ENCODE peak calls at places on chromosomes 4 and X, in five cellular contexts. M, E, O, P and L are unnamed samples.

GRCh38 chrX:1658083-1658463 is 43.2 kb downstream of the ASMT start:
- DNase-seq in P (no peak), M (no peak), E (no peak), O (no peak), L (no peak)

GRCh38 chrX:136586386-136586785 is 54.4 kb downstream of the VGLL1 start:
- DNase-seq in P (peak), O (peak), M (no peak), E (no peak), L (no peak)

GRCh38 chr4:78938474-78938867 is 767 bp downstream of the PAQR3 start:
- DNase-seq in M (no peak), P (no peak), O (no peak), E (no peak), L (no peak)

GRCh38 chr4:161186750-161187149 is 977.0 kb downstream of the FSTL5 start:
- DNase-seq in E (no peak), M (no peak), O (no peak), P (no peak), L (no peak)

GRCh38 chr4:147674496-147674895 is 9.5 kb downstream of the PRMT9 start:
- DNase-seq in E (no peak), O (no peak), M (no peak), P (no peak), L (no peak)

GRCh38 chr4:36197501-36197900 is 46.8 kb downstream of the ARAP2 start:
- DNase-seq in O (no peak), E (no peak), M (peak), P (no peak), L (no peak)

GRCh38 chrX:18041656-18042055 is 179.0 kb downstream of the BEND2 start:
- DNase-seq in O (no peak), P (no peak), M (no peak), E (no peak), L (no peak)

GRCh38 chrX:112731793-112732192 is 52.1 kb upstream of the LHFPL1 start:
- DNase-seq in E (no peak), M (no peak), O (peak), P (no peak), L (no peak)

GRCh38 chr4:8911311-8912088 is 39.9 kb upstream of the HMX1 start:
- DNase-seq in O (no peak), M (peak), E (no peak), P (no peak), L (no peak)

GRCh38 chr4:103012085-103012484 is 7.4 kb downstream of the SLC9B1 start:
- DNase-seq in M (no peak), O (peak), P (peak), E (peak), L (no peak)

GRCh38 chrX:56947695-56948094 is 47.6 kb downstream of the SPIN3 start:
- DNase-seq in P (peak), M (no peak), E (no peak), O (no peak), L (no peak)

GRCh38 chr4:68498413-68499007 is 51.2 kb downstream of the TMPRSS11E start:
- DNase-seq in E (peak), O (peak), M (no peak), P (peak), L (peak)

GRCh38 chrX:10482262-10482661 is 138.1 kb downstream of the MID1 start:
- DNase-seq in P (no peak), M (no peak), O (no peak), E (no peak), L (no peak)

GRCh38 chrX:52363247-52363883 is 5.5 kb upstream of the XAGE2 start:
- DNase-seq in O (no peak), M (no peak), P (no peak), E (no peak), L (no peak)

GRCh38 chr4:188658958-188659522 is 519.8 kb downstream of the TRIML1 start:
- DNase-seq in M (no peak), E (no peak), O (no peak), P (no peak), L (no peak)

GRCh38 chr4:121726642-121727268 is 30.0 kb upstream of the ANXA5 start:
- DNase-seq in O (peak), M (no peak), E (no peak), P (peak), L (no peak)

GRCh38 chrX:617401-617800 is 13.2 kb upstream of the SHOX start:
- DNase-seq in M (no peak), E (no peak), P (no peak), O (no peak), L (no peak)

GRCh38 chr4:13484749-13485345 is 707 bp upstream of the RAB28 start:
- DNase-seq in O (peak), M (no peak), P (peak), E (no peak), L (no peak)
- TF ChIP-seq CTCF in O (no peak), M (no peak), P (no peak), E (no peak), L (no peak)

DNA sequence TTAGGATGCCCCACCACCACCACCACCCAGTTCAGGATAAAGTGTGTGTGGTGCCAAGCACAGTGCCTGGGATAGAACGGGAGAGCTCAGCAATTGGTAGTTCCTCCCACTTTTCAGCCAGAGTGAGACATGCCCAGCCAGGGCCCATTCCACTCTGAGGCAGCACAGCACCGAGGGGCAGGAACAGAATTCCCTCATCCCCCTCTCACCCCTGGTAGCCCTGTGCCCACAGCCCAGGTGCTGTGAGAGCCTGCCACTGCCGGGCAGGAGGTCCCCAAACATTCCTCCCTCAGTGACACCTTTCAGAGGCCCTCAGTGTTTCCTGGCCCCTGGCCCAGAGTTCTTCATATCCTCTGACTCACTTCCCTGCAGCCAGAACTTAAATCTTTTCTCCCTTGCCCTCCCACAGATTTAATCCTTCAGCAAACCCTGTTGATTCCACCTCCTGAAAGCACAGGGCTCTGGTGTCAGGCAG is 8.1 kb downstream of the RIPPLY1 start:
- DNase-seq in M (peak), E (no peak), P (peak), O (peak), L (no peak)
- H3K4me3 ChIP-seq in M (no peak), E (no peak), P (no peak), O (no peak), L (no peak)

DNA sequence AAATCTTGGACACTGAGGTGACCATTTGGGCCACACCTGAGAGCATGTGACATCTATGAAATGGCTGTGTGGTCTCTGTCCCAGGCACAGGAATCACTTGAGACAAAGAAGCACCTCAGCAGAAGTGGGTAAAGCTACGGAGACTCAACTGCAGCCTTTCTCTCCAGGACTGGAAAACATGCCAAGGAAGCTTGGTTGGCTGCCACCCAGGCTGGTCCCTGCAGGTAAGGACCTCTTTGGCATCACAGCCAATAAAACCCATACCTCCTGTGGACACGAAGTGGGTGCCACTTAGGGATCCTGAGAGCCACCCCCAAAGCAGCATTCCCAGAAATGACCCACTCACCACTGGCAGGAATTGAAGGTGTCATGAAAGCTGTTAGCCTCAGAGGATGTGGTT is 74.6 kb downstream of the LEF1 start:
- DNase-seq in P (no peak), O (no peak), M (no peak), E (no peak), L (no peak)
- TF ChIP-seq CTCF in P (no peak), O (no peak), M (no peak), E (no peak), L (no peak)

DNA sequence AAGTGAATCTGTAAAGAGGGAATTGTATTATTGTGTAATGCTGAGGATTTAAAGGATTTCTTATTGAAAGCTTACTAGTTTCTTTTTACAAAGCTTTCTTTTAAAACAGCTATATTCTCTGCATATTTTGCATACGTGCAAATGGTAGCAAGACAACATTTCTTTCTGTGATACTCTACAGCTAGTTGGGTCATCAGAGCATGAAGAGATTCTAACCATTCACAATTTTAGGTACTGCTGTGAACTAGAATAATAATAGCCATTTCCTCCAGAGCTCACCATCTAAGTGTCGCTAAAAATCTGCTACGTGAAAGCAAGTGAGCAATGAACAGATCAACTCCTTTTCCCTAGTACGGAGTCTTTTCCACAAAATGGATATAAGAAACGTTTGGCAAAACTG is 37.3 kb downstream of the ARHGAP6 start:
- DNase-seq in P (no peak), O (no peak), E (no peak), M (no peak), L (no peak)
- H3K4me3 ChIP-seq in P (no peak), O (no peak), E (no peak), M (no peak), L (no peak)

DNA sequence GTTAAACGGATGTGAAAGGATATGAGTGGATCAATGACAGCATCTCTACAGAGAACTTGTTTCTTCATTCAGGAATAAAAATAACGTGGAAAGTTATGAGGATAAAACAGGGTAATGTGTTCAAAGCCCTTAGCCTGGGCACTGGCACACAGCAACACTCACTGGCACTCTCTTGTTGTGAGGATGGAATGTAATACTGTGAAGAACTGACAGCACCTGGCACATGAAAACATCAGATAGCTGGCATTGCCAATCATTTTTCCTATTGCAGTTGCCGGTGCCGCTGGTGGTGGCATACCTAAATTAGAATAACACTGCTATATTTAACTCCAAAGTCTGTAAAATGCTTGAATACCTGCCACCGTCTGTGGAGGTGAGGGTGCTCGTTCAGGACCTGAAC is 1061.2 kb downstream of the DMD start:
- DNase-seq in O (no peak), E (no peak), M (no peak), P (no peak), L (no peak)
- TF ChIP-seq CTCF in O (no peak), E (no peak), M (no peak), P (no peak), L (no peak)

DNA sequence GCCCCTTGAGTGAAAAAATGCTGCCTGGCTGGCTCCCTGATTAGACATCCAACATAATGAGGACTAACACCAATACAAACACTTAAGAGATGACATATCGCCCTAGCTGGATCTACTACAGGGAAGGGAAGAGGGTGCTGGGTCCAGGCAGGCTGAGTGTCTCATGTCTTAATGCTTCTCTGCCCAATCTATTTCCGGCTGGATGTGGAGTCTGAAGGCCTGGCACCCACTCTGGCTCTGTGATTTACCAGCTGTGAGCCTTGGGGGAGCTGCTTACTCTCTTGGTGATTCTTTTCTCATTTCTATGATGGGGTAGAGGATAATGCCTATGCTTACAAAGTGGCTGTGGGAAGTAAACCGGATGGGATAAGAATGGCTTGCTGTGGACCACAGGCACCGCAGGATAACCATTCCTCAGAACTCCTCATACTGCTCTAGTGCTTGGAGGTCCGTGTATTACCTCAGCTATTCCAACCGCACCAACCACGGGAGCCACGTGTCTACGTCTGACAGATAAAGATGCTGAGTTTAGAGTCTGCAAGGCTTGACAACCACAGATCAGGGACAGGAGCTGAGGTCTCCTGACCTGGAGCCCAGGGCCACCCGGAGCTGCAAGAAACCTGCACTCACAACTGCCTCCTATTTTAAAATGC is 161.7 kb downstream of the AFAP1 start:
- DNase-seq in M (peak), E (no peak), O (peak), P (no peak), L (no peak)
- H3K4me3 ChIP-seq in M (no peak), E (no peak), O (no peak), P (no peak), L (no peak)

GRCh38 chr4:182807841-182808548 is 109.2 kb downstream of the DCTD start:
- DNase-seq in O (no peak), M (peak), P (no peak), E (no peak), L (no peak)

GRCh38 chr4:182808673-182809416 is 108.3 kb downstream of the DCTD start:
- DNase-seq in P (peak), M (no peak), O (no peak), E (no peak), L (no peak)

GRCh38 chr4:182807346-182807745 is 109.8 kb downstream of the DCTD start:
- DNase-seq in E (no peak), M (peak), P (no peak), O (no peak), L (no peak)

GRCh38 chr4:182810103-182810605 is 107.0 kb downstream of the DCTD start:
- DNase-seq in E (no peak), M (no peak), O (no peak), P (no peak), L (no peak)

DNA sequence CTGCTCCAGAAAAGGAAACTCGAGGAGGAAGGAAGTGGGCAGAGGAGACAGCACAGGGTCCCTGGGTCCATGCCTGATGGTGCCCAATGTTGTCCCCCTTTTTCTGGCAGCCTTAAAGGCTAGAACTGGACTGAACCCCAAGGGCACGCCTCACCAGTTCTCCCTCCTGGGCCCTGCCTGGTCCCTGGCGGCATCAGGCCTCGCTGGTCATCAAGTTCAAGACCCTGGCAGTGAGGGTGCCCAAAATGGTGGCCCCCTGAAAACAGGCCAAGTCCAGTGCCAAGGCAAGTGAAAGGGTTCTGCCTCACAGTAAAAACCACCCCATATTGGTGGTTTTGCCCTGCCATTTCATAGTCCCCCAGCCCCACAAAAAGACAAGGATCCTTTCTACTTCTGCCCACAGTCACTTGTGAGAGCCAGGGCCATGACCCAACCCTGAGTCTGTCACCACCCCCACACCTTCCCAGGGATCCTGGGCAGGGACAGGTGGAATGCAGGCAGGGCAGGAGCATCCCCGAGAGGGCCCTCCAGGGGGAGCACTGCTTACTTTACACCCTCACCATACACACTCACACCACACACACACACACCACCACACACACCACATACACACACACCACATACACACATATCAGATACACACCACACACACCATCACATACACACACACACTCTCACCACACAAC is 107.6 kb downstream of the DCTD start:
- DNase-seq in P (peak), E (no peak), O (no peak), M (no peak), L (no peak)
- TF ChIP-seq CTCF in P (no peak), E (peak), O (no peak), M (no peak), L (no peak)

DNA sequence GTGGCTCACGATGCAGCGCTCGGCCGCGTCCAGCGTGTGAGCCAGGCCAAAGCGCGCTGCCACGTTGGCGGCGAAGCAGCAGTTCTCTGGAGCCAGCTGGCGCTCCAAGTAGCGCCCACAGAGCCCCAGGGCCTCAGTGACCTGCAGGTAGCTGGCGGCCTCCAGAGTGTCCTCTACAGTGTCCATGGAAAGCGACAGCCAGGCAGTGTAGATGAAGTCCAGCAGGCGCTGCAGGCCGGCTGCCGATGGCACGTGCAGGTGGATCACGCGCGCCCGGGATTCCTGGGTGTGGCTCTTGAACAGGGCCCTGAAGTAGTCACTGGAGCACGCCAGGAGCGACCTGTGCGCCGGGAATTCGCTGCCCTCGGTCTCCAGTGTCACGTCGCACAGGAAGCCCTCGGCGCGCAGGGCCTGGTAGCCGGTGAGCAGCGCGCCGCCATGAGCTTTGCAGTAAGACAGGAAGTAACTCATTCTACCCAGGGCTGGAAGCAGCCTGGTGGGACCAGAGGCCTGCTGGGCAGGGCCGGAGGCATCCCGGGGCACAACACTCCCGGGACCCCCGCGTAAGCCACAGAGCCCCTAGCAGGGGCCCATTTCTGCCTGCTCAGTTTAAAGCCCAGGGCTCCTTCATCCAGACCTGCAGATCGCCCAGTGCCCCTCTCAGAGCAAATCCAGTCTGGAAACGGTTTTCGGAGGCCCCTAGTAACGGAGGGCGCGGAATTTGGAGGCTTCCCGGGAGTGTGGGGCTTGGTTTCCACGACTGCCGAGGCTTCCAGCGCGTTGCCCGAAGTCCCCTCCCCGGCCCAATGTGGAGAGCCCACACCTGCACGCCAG is 595 bp downstream of the KLHL34 start:
- DNase-seq in P (no peak), E (no peak), O (no peak), M (no peak), L (no peak)
- H3K4me3 ChIP-seq in P (no peak), E (no peak), O (no peak), M (no peak), L (no peak)

GRCh38 chr4:176191974-176192373 is 3.4 kb downstream of the SPATA4 start:
- DNase-seq in M (no peak), E (no peak), P (peak), O (peak), L (no peak)
- TF ChIP-seq CTCF in M (no peak), E (no peak), P (no peak), O (no peak), L (no peak)

GRCh38 chrX:130121505-130121800 is 11.2 kb upstream of the ELF4 start:
- DNase-seq in M (no peak), P (no peak), O (no peak), E (no peak), L (no peak)

GRCh38 chrX:130118941-130119640 is 8.8 kb upstream of the ELF4 start:
- DNase-seq in M (no peak), E (no peak), O (peak), P (peak), L (no peak)

GRCh38 chrX:130118396-130118795 is 8.1 kb upstream of the ELF4 start:
- DNase-seq in E (no peak), M (no peak), O (peak), P (peak), L (no peak)

GRCh38 chrX:130120321-130120731 is 10.0 kb upstream of the ELF4 start:
- DNase-seq in E (no peak), O (no peak), P (no peak), M (no peak), L (no peak)

GRCh38 chrX:130120746-130121504 is 10.6 kb upstream of the ELF4 start:
- DNase-seq in P (peak), E (no peak), M (no peak), O (peak), L (no peak)
- H3K4me3 ChIP-seq in P (peak), E (peak), M (peak), O (peak), L (peak)